ENCODE peak calls at places on chromosomes 13 and 19, in five cellular contexts. R is HepG2; L is activated naive CD4-positive, alpha-beta T cell treated with anti-CD3 and anti-CD28 coated beads, Interleukin-2, amount 50 U/mL, for 72 hours; M is activated CD8-positive, alpha-beta T cell treated with anti-CD3 and anti-CD28 coated beads, Interleukin-2, amount 10 ng/mL, durations not matched to agents 7 days and 5 days; Q is aorta. J is an unnamed sample.

GRCh38 chr13:43730642-43731041 is 56.1 kb downstream of the ENOX1 start:
- ATAC-seq in R (no peak), L (no peak), M (no peak), Q (no peak), J (no peak)

GRCh38 chr13:109785892-109786450 is 412 bp downstream of the IRS2 start:
- ATAC-seq in R (no peak), L (peak), M (peak), Q (no peak), J (peak)

GRCh38 chr19:35755550-35756371 is 1.1 kb downstream of the HSPB6 start:
- ATAC-seq in R (no peak), L (peak), M (no peak), Q (peak), J (no peak)

GRCh38 chr19:13164370-13165090 is 14.3 kb downstream of the IER2 start:
- ATAC-seq in R (peak), L (peak), M (no peak), Q (no peak), J (peak)

GRCh38 chr19:53520547-53521372 is 17.2 kb upstream of the ZNF331 start:
- ATAC-seq in R (peak), L (peak), M (peak), Q (peak), J (peak)

GRCh38 chr13:27775943-27776342 is 16.3 kb upstream of the GSX1 start:
- ATAC-seq in R (peak), L (no peak), M (no peak), Q (no peak), J (no peak)

GRCh38 chr13:30038884-30039283 is 188.5 kb upstream of the UBL3 start:
- ATAC-seq in R (no peak), L (no peak), M (no peak), Q (no peak), J (no peak)

GRCh38 chr13:35649162-35649561 is 172.7 kb upstream of the MAB21L1 start:
- ATAC-seq in R (no peak), L (no peak), M (no peak), Q (no peak), J (no peak)

GRCh38 chr13:61142506-61142905 is 273.1 kb downstream of the PCDH20 start:
- ATAC-seq in R (no peak), L (no peak), M (no peak), Q (no peak), J (no peak)

GRCh38 chr13:106083620-106084350 is 451.7 kb downstream of the EFNB2 start:
- ATAC-seq in R (peak), L (no peak), M (no peak), Q (peak), J (no peak)

GRCh38 chr13:114323349-114323748 is 9.0 kb downstream of the CHAMP1 start:
- ATAC-seq in R (no peak), L (peak), M (no peak), Q (no peak), J (peak)